ENCODE peak calls at places on chromosome 4, in five cellular contexts. C is PC-3, X is MM.1S, S is GM23338, I is HCT116. Y is an unnamed sample. For H3K9me2, the result is how much of the 10 kb centered on the place peaks cover.

GRCh38 chr4:142350886-142351285 is 495.2 kb downstream of the INPP4B start:
- DNase-seq in C (peak), X (no peak), S (no peak), I (no peak), Y (peak)

GRCh38 chr4:118905546-118905945 is 16.9 kb downstream of the SYNPO2 start:
- DNase-seq in C (no peak), X (no peak), S (no peak), I (no peak), Y (no peak)

GRCh38 chr4:23635468-23635867 is 254.4 kb downstream of the PPARGC1A start:
- DNase-seq in C (no peak), X (no peak), S (no peak), I (no peak), Y (no peak)

GRCh38 chr4:82381235-82381634 is 7.4 kb upstream of the HNRNPD start:
- DNase-seq in C (no peak), X (no peak), S (no peak), I (no peak), Y (no peak)

GRCh38 chr4:107292979-107293378 is 256.9 kb upstream of the DKK2 start:
- DNase-seq in C (no peak), X (no peak), S (no peak), I (no peak), Y (no peak)

GRCh38 chr4:74768857-74769525 is 25.3 kb downstream of the BTC start:
- DNase-seq in C (peak), X (no peak), S (no peak), I (peak), Y (peak)

GRCh38 chr4:169243808-169244207 is 26.9 kb downstream of the SH3RF1 start:
- DNase-seq in C (no peak), X (no peak), S (no peak), I (no peak), Y (no peak)

GRCh38 chr4:185721949-185722316 is 90.1 kb downstream of the SORBS2 start:
- DNase-seq in C (peak), X (no peak), S (no peak), I (no peak), Y (no peak)

GRCh38 chr4:97917115-97917514 is 226.2 kb downstream of the STPG2 start:
- DNase-seq in C (no peak), X (no peak), S (no peak), I (no peak), Y (no peak)

GRCh38 chr4:123977623-123978022 is 581.0 kb downstream of the SPRY1 start:
- DNase-seq in C (no peak), X (no peak), S (peak), I (no peak), Y (no peak)

GRCh38 chr4:123978637-123979036 is 582.0 kb downstream of the SPRY1 start:
- DNase-seq in C (no peak), X (no peak), S (no peak), I (no peak), Y (no peak)

GRCh38 chr4:123974419-123975105 is 578.0 kb downstream of the SPRY1 start:
- DNase-seq in C (no peak), X (no peak), S (peak), I (no peak), Y (no peak)

GRCh38 chr4:123976875-123977274 is 580.3 kb downstream of the SPRY1 start:
- DNase-seq in C (no peak), X (no peak), S (no peak), I (no peak), Y (no peak)

DNA sequence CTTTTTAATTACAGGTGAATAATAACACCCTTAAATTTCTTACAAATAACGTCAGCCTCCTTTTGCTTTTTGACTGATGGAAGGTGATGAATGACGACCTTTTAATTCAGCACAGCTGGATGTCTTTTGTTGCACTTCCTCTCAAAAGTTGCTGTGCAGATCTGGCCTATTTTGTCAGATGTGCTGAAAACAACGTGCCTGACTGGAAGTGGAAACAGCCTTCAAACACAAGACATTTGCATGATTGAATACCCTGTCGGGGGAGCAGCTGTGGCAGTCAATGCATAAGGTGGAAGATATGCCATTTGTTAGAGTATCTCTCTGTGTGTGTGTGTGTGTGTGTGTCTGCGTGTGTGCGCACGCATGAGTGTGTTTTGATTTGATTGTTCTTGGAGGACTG is 579.7 kb downstream of the SPRY1 start:
- DNase-seq in C (no peak), X (peak), S (peak), I (no peak), Y (no peak)
- H3K4me2 ChIP-seq in C (no peak), X (no peak), S (peak), I (no peak), Y (no peak)

GRCh38 chr4:271492-272103 is 33.7 kb downstream of the ZNF732 start:
- DNase-seq in C (no peak), X (no peak), S (no peak), I (no peak), Y (no peak)
- H3K9me2 ChIP-seq in C (under half), X (under half), S (under half), I (under half), Y (under half)

GRCh38 chr4:7771056-7771455 is 168.6 kb downstream of the AFAP1 start:
- DNase-seq in C (no peak), X (no peak), S (no peak), I (no peak), Y (no peak)
- H3K4me2 ChIP-seq in C (no peak), X (no peak), S (no peak), I (no peak), Y (no peak)

DNA sequence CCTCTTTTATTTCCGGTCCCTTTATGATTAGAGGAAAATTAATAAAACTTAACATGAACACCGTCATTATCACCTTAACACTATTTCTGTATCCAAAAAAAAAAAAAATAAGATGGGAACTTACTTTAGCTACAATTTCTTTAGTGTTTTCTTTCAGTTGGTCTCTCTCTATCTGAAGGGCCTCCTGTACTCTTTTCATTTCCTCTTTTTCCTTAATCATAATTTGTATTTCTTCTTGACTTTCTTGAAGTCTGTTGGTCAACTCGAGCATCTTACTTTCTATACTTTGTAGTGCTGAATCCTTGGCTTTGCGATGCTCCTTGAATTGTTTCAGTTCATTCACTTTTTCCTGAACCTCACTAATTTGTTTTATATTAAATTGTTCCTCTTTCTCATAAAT is 45.3 kb upstream of the BDH2 start:
- DNase-seq in C (no peak), X (no peak), S (no peak), I (no peak), Y (no peak)
- H3K9me2 ChIP-seq in C (under half), X (under half), S (under half), I (under half), Y (under half)

GRCh38 chr4:10577018-10577417 is 107.5 kb downstream of the CLNK start:
- DNase-seq in C (no peak), X (peak), S (no peak), I (no peak), Y (no peak)
- H3K4me2 ChIP-seq in C (no peak), X (peak), S (no peak), I (no peak), Y (no peak)

DNA sequence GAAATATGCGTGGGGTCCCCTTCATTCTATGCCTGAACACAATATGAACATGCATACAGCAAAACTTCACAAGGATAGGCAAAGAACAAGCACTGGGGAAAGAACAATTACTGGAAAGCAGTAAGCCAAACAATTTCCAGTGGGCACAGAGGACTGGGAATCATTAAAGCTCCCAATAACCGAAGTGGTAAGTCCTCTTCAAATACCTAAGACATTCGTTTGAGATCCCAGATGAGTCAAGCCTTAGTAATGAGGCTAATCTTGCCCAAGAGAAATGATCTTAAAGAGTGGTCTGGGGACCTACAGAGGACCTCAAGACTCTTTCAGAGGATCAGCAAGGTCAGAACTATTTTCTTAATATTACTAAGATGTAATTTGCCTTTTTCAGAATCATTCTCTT is 28.6 kb downstream of the ANAPC10 start:
- DNase-seq in C (peak), X (no peak), S (no peak), I (peak), Y (no peak)
- H3K9me2 ChIP-seq in C (under half), X (under half), S (under half), I (under half), Y (under half)

Y was measured in PC-9.